ENCODE peak calls at places on chromosomes 16 and 17, in ten cellular contexts. Z, Y, V, C, A, L, M, G, S and H are unnamed samples.
A peak's percentile ranks its signal among the peaks of the same experiment; 100 is the strongest.

GRCh38 chr16:89525146-89525913 is 17.1 kb downstream of the SPG7 start:
- DNase-seq in Y (no peak), A (no peak), C (no peak), L (no peak), V (no peak), Z (no peak), M (no peak), G (no peak), S (no peak), H (no peak)

GRCh38 chr17:36675250-36675649 is 73.9 kb downstream of the MRM1 start:
- DNase-seq in C (peak; percentile 24), Y (no peak), V (no peak), Z (no peak), S (no peak), L (no peak), G (no peak), A (no peak), M (no peak), H (no peak)

GRCh38 chr17:7041607-7042506 is 2.0 kb downstream of the SLC16A11 start:
- DNase-seq in Z (no peak), A (no peak), C (peak; percentile 87), M (no peak), V (no peak), G (no peak), L (peak; percentile 49), Y (no peak), S (no peak), H (no peak)

GRCh38 chr16:75096730-75097129 is 19.9 kb downstream of the LDHD start:
- DNase-seq in M (no peak), Y (no peak), C (peak; percentile 93), V (no peak), S (no peak), Z (no peak), G (no peak), A (no peak), L (no peak), H (no peak)

GRCh38 chr17:80125656-80126448 is 21.1 kb downstream of the EIF4A3 start:
- DNase-seq in M (no peak), Z (no peak), Y (no peak), L (no peak), A (no peak), G (peak; percentile 38), S (no peak), C (no peak), V (no peak), H (no peak)

GRCh38 chr16:87809150-87809902 is 43.5 kb upstream of the KLHDC4 start:
- DNase-seq in S (no peak), M (no peak), V (no peak), Z (peak; percentile 79), G (no peak), C (no peak), A (no peak), L (no peak), Y (no peak), H (no peak)

GRCh38 chr17:60573139-60573975 is 26.6 kb upstream of the PPM1D start:
- DNase-seq in S (no peak), G (peak; percentile 77), Y (no peak), L (no peak), A (peak; percentile 99), Z (no peak), M (no peak), V (no peak), C (no peak), H (no peak)

GRCh38 chr17:42744283-42744805 is 496 bp downstream of the EZH1 start:
- DNase-seq in G (peak; percentile 70), A (no peak), L (no peak), S (peak; percentile 91), V (no peak), C (no peak), Y (peak; percentile 87), M (peak; percentile 73), Z (peak; percentile 75), H (no peak)

GRCh38 chr17:50689251-50689650 is 18.5 kb downstream of the ANKRD40 start:
- DNase-seq in S (no peak), G (peak; percentile 84), Z (no peak), A (no peak), Y (no peak), C (peak; percentile 53), V (no peak), M (no peak), L (no peak), H (no peak)

GRCh38 chr17:45425125-45425983 is 7.3 kb downstream of the ARHGAP27 start:
- DNase-seq in Z (peak; percentile 27), M (peak; percentile 72), G (peak; percentile 80), A (no peak), V (no peak), S (peak; percentile 78), Y (peak; percentile 11), L (peak; percentile 66), C (peak; percentile 91), H (no peak)